ENCODE peak calls at places on chromosome 6, in seven cellular contexts. H, P, A, K, L, B and G are unnamed samples.

GRCh38 chr6:92967352-92967751 is 452.0 kb downstream of the EPHA7 start:
- DNase-seq in B (no peak), H (no peak), K (peak; percentile 36), P (no peak), A (no peak), L (no peak), G (no peak)

GRCh38 chr6:155432293-155432692 is 23.3 kb downstream of the NOX3 start:
- DNase-seq in A (peak; percentile 43), P (no peak), K (no peak), L (peak; percentile 30), H (peak; percentile 36), B (no peak), G (no peak)

GRCh38 chr6:70998148-70998547 is 41.3 kb upstream of the B3GAT2 start:
- DNase-seq in P (peak; percentile 36), L (no peak), K (peak; percentile 29), H (no peak), B (no peak), A (no peak), G (no peak)

GRCh38 chr6:96522469-96523009 is 933 bp downstream of the UFL1 start:
- DNase-seq in A (no peak), P (no peak), K (peak; percentile 29), L (peak; percentile 14), H (peak; percentile 32), B (peak; percentile 40), G (no peak)

GRCh38 chr6:28981833-28982475 is 23.2 kb downstream of the ZNF311 start:
- DNase-seq in K (peak; percentile 93), A (peak; percentile 82), B (peak; percentile 94), H (peak; percentile 84), P (peak; percentile 78), L (peak; percentile 87), G (peak; percentile 85)

GRCh38 chr6:98477231-98477630 is 357.1 kb upstream of the POU3F2 start:
- DNase-seq in K (no peak), B (no peak), L (no peak), P (no peak), A (no peak), H (peak; percentile 55), G (no peak)

GRCh38 chr6:122749451-122750050 is 30.0 kb upstream of the FABP7 start:
- DNase-seq in B (no peak), P (no peak), K (no peak), H (peak; percentile 14), A (no peak), L (no peak), G (no peak)

GRCh38 chr6:116556065-116556464 is 2.5 kb downstream of the CALHM4 start:
- DNase-seq in B (no peak), H (peak; percentile 88), L (peak; percentile 83), K (no peak), A (peak; percentile 15), P (no peak), G (no peak)

GRCh38 chr6:25324076-25324762 is 45.0 kb downstream of the CARMIL1 start:
- DNase-seq in K (no peak), L (no peak), B (no peak), P (no peak), H (no peak), A (no peak), G (no peak)

GRCh38 chr6:101926149-101926925 is 532.8 kb downstream of the GRIK2 start:
- DNase-seq in L (peak; percentile 25), H (no peak), B (no peak), K (no peak), A (no peak), P (no peak), G (no peak)

GRCh38 chr6:31970604-31971271 is 1.2 kb downstream of the DXO start:
- DNase-seq in P (no peak), K (no peak), H (no peak), B (no peak), L (no peak), A (peak; percentile 41), G (peak; percentile 84)

GRCh38 chr6:37244430-37245310 is 12.9 kb upstream of the TBC1D22B start:
- DNase-seq in L (peak; percentile 100), H (peak; percentile 100), K (no peak), B (peak; percentile 100), A (peak; percentile 5), P (no peak), G (peak; percentile 90)

GRCh38 chr6:126356526-126356925 is 16.6 kb downstream of the CENPW start:
- DNase-seq in A (no peak), P (no peak), L (no peak), B (no peak), K (no peak), H (no peak), G (no peak)

GRCh38 chr6:135493218-135493961 is 4.2 kb downstream of the AHI1 start:
- DNase-seq in K (no peak), H (no peak), A (peak; percentile 69), L (peak; percentile 35), P (no peak), B (peak; percentile 35), G (no peak)

GRCh38 chr6:830667-831327 is 137.9 kb upstream of the EXOC2 start:
- DNase-seq in P (no peak), L (no peak), H (no peak), A (no peak), B (no peak), K (no peak), G (no peak)

GRCh38 chr6:43455034-43455747 is at the start of gene DLK2:
- DNase-seq in P (peak; percentile 67), L (no peak), A (no peak), K (no peak), H (no peak), B (no peak), G (no peak)

GRCh38 chr6:112205521-112206458 is 48.6 kb downstream of the LAMA4 start:
- DNase-seq in B (peak; percentile 86), K (peak; percentile 68), L (peak; percentile 45), P (no peak), A (peak; percentile 82), H (peak; percentile 91), G (no peak)

GRCh38 chr6:37868447-37868825 is 48.9 kb downstream of the ZFAND3 start:
- DNase-seq in L (peak; percentile 59), A (peak; percentile 55), K (peak; percentile 37), B (peak; percentile 39), P (no peak), H (peak; percentile 92), G (no peak)

GRCh38 chr6:126015869-126016268 is 29.5 kb downstream of the TRMT11 start:
- DNase-seq in H (peak; percentile 88), L (peak; percentile 16), K (no peak), A (peak; percentile 32), B (peak; percentile 47), P (no peak), G (no peak)

GRCh38 chr6:26175428-26176181 is 88.4 kb downstream of the HFE start:
- DNase-seq in H (peak; percentile 66), A (peak; percentile 71), K (peak; percentile 83), B (peak; percentile 85), P (peak; percentile 67), L (peak; percentile 75), G (no peak)

GRCh38 chr6:36599791-36600209 is 5.6 kb downstream of the SRSF3 start:
- DNase-seq in K (peak; percentile 88), L (peak; percentile 40), B (no peak), A (no peak), P (peak; percentile 56), H (peak; percentile 65), G (no peak)

GRCh38 chr6:110682460-110682853 is 132.8 kb downstream of the CDK19 start:
- DNase-seq in K (peak; percentile 80), B (peak; percentile 84), H (peak; percentile 67), P (peak; percentile 78), L (peak; percentile 81), A (peak; percentile 78), G (no peak)

GRCh38 chr6:39772559-39773283 is 19.5 kb upstream of the DAAM2 start:
- DNase-seq in L (peak; percentile 63), K (no peak), A (no peak), H (peak; percentile 64), B (no peak), P (no peak), G (no peak)

GRCh38 chr6:159983641-159984080 is 14.8 kb downstream of the IGF2R start:
- DNase-seq in L (peak; percentile 51), P (no peak), A (no peak), K (no peak), H (peak; percentile 52), B (no peak), G (no peak)

GRCh38 chr6:129351807-129352206 is 358.2 kb downstream of the ARHGAP18 start:
- DNase-seq in P (no peak), H (no peak), K (no peak), L (peak; percentile 21), A (no peak), B (peak; percentile 24), G (no peak)

GRCh38 chr6:160919713-160920112 is 71.9 kb upstream of the MAP3K4 start:
- DNase-seq in A (peak; percentile 81), L (peak; percentile 83), H (peak; percentile 92), P (no peak), B (no peak), K (no peak), G (no peak)

GRCh38 chr6:169984181-169985120 is 233.0 kb downstream of the ERMARD start:
- DNase-seq in K (no peak), P (no peak), A (no peak), B (no peak), H (no peak), L (no peak), G (peak; percentile 52)

GRCh38 chr6:22828179-22829062 is 259.1 kb downstream of the HDGFL1 start:
- DNase-seq in H (peak; percentile 99), A (peak; percentile 97), L (peak; percentile 97), B (peak; percentile 99), K (peak; percentile 93), P (peak; percentile 75), G (peak; percentile 75)
- H3K9ac ChIP-seq in H (no peak overlapping the region), A (peak overlapping the region; percentile 33), L (no peak overlapping the region), B (peak overlapping the region; percentile 96), K (no peak overlapping the region), P (no peak overlapping the region), G (peak overlapping the region; percentile 73)

DNA sequence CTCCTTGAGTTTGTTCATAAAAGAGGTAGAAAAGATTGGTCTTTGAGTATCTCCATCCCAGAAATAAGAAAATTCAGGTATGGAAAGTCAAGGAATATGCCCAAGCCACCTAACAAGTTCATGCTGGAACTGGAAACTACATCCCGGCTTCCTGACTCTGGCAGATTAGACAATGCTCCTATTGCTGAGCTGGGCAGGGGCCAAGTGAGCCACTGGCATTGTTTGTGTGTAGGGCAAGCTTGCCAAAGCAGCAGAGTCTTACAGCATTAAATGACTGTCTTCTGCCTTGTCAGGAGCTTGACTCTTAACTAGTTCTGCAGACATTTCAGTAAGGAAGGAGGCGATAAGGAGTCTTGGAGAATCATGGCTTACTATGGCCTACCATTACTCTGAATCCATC is 30.0 kb downstream of the PRDM1 start:
- DNase-seq in B (peak; percentile 38), P (no peak), L (peak; percentile 13), H (peak; percentile 43), A (peak; percentile 62), K (no peak), G (no peak)
- H3K4me1 ChIP-seq in B (peaks cover 6% of the 10 kb centered on the region), P (peaks cover 4% of the 10 kb centered on the region), L (peaks cover 4% of the 10 kb centered on the region), H (no peaks in the 10 kb centered on the region), A (peaks cover 37% of the 10 kb centered on the region), K (no peaks in the 10 kb centered on the region), G (no peaks in the 10 kb centered on the region)

DNA sequence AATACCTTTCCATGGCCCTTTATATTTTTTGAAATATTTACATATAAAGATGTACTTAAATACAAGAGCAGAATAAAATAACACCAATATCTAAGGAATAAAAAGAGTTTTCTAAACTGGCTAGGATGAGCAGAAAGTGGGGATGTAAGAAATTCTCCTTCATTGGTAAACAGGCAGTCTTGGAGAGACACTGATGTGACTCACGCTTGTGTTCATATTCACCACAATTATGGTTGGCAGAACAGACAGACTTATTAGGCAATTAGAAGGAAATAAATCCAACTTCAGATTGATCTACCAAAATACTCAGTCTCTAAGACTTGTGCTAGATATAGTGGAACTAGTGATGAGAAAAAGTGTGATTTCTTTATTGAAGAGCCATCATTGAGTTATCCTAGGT is 463.7 kb downstream of the CDC5L start:
- DNase-seq in A (no peak), B (no peak), P (no peak), H (peak; percentile 63), K (no peak), L (peak; percentile 17), G (no peak)
- H3K9ac ChIP-seq in A (no peak overlapping the region), B (no peak overlapping the region), P (no peak overlapping the region), H (no peak overlapping the region), K (no peak overlapping the region), L (no peak overlapping the region), G (no peak overlapping the region)

GRCh38 chr6:22752522-22752921 is 183.2 kb downstream of the HDGFL1 start:
- DNase-seq in L (no peak), H (no peak), B (no peak), A (no peak), K (no peak), P (no peak), G (no peak)
- H3K4me1 ChIP-seq in L (peaks cover 5% of the 10 kb centered on the region), H (no peaks in the 10 kb centered on the region), B (peaks cover 8% of the 10 kb centered on the region), A (peaks cover 11% of the 10 kb centered on the region), K (no peaks in the 10 kb centered on the region), P (no peaks in the 10 kb centered on the region), G (no peaks in the 10 kb centered on the region)